ENCODE peak calls at places on chromosome 19, in six cellular contexts. One of them, this sample, is unnamed.

GRCh38 chr19:42400404-42400803 is 10.3 kb upstream of the CNFN start:
- DNase-seq in ovary: no peak
- DNase-seq in stomach: no peak
- DNase-seq in tibial nerve: no peak
- DNase-seq in upper lobe of left lung: no peak
- DNase-seq in K562: no peak
- DNase-seq in this sample: no peak

GRCh38 chr19:907183-907853 is 5.7 kb downstream of the R3HDM4 start:
- DNase-seq in ovary: no peak
- DNase-seq in stomach: no peak
- DNase-seq in tibial nerve: no peak
- DNase-seq in upper lobe of left lung: peak; percentile 58
- DNase-seq in K562: peak; percentile 83
- DNase-seq in this sample: no peak

GRCh38 chr19:48945817-48946216 is 8.9 kb upstream of the BAX start:
- DNase-seq in ovary: no peak
- DNase-seq in stomach: no peak
- DNase-seq in tibial nerve: no peak
- DNase-seq in upper lobe of left lung: no peak
- DNase-seq in K562: no peak
- DNase-seq in this sample: no peak

GRCh38 chr19:15991602-15992001 is 42.8 kb downstream of the OR10H4 start:
- DNase-seq in ovary: no peak
- DNase-seq in stomach: no peak
- DNase-seq in tibial nerve: no peak
- DNase-seq in upper lobe of left lung: no peak
- DNase-seq in K562: no peak
- DNase-seq in this sample: no peak

GRCh38 chr19:5903054-5903501 is 512 bp downstream of the NDUFA11 start:
- DNase-seq in ovary: no peak
- DNase-seq in stomach: no peak
- DNase-seq in tibial nerve: no peak
- DNase-seq in upper lobe of left lung: no peak
- DNase-seq in K562: peak; percentile 39
- DNase-seq in this sample: no peak

GRCh38 chr19:34962945-34963530 is 991 bp downstream of the ZNF792 start:
- DNase-seq in ovary: no peak
- DNase-seq in stomach: no peak
- DNase-seq in tibial nerve: no peak
- DNase-seq in upper lobe of left lung: no peak
- DNase-seq in K562: peak; percentile 39
- DNase-seq in this sample: no peak

GRCh38 chr19:33085570-33086128 is 4.7 kb downstream of the GPATCH1 start:
- DNase-seq in ovary: no peak
- DNase-seq in stomach: no peak
- DNase-seq in tibial nerve: no peak
- DNase-seq in upper lobe of left lung: no peak
- DNase-seq in K562: no peak
- DNase-seq in this sample: no peak

GRCh38 chr19:54164369-54165068 is 5.0 kb upstream of the LENG1 start:
- DNase-seq in ovary: peak; percentile 73
- DNase-seq in stomach: peak; percentile 88
- DNase-seq in tibial nerve: no peak
- DNase-seq in upper lobe of left lung: peak; percentile 82
- DNase-seq in K562: peak; percentile 94
- DNase-seq in this sample: peak; percentile 95

GRCh38 chr19:4800591-4801081 is 9.1 kb downstream of the FEM1A start:
- DNase-seq in ovary: no peak
- DNase-seq in stomach: peak; percentile 87
- DNase-seq in tibial nerve: no peak
- DNase-seq in upper lobe of left lung: peak; percentile 90
- DNase-seq in K562: no peak
- DNase-seq in this sample: no peak

GRCh38 chr19:38340927-38341326 is 5.3 kb downstream of the CATSPERG start:
- DNase-seq in ovary: no peak
- DNase-seq in stomach: no peak
- DNase-seq in tibial nerve: no peak
- DNase-seq in upper lobe of left lung: no peak
- DNase-seq in K562: no peak
- DNase-seq in this sample: no peak

GRCh38 chr19:42252365-42253244 is 2.3 kb downstream of the ERF start:
- DNase-seq in ovary: peak; percentile 69
- DNase-seq in stomach: no peak
- DNase-seq in tibial nerve: peak; percentile 63
- DNase-seq in upper lobe of left lung: peak; percentile 60
- DNase-seq in K562: no peak
- DNase-seq in this sample: no peak

GRCh38 chr19:34316247-34316646 is 48.7 kb upstream of the GPI start:
- DNase-seq in ovary: no peak
- DNase-seq in stomach: no peak
- DNase-seq in tibial nerve: no peak
- DNase-seq in upper lobe of left lung: no peak
- DNase-seq in K562: no peak
- DNase-seq in this sample: no peak

GRCh38 chr19:17211547-17212446 is 3.4 kb upstream of the USE1 start:
- DNase-seq in ovary: peak; percentile 31
- DNase-seq in stomach: no peak
- DNase-seq in tibial nerve: no peak
- DNase-seq in upper lobe of left lung: no peak
- DNase-seq in K562: no peak
- DNase-seq in this sample: no peak

GRCh38 chr19:8831373-8831772 is 731 bp downstream of the ZNF558 start:
- DNase-seq in ovary: no peak
- DNase-seq in stomach: no peak
- DNase-seq in tibial nerve: no peak
- DNase-seq in upper lobe of left lung: no peak
- DNase-seq in K562: no peak
- DNase-seq in this sample: no peak

GRCh38 chr19:8831832-8832131 is 322 bp downstream of the ZNF558 start:
- DNase-seq in ovary: no peak
- DNase-seq in stomach: no peak
- DNase-seq in tibial nerve: no peak
- DNase-seq in upper lobe of left lung: no peak
- DNase-seq in K562: no peak
- DNase-seq in this sample: no peak

GRCh38 chr19:8835877-8836276 is 3.7 kb downstream of the MBD3L1 start:
- DNase-seq in ovary: no peak
- DNase-seq in stomach: no peak
- DNase-seq in tibial nerve: no peak
- DNase-seq in upper lobe of left lung: no peak
- DNase-seq in K562: no peak
- DNase-seq in this sample: no peak

GRCh38 chr19:8835446-8835845 is 3.3 kb downstream of the MBD3L1 start:
- DNase-seq in ovary: no peak
- DNase-seq in stomach: no peak
- DNase-seq in tibial nerve: no peak
- DNase-seq in upper lobe of left lung: no peak
- DNase-seq in K562: no peak
- DNase-seq in this sample: no peak

DNA sequence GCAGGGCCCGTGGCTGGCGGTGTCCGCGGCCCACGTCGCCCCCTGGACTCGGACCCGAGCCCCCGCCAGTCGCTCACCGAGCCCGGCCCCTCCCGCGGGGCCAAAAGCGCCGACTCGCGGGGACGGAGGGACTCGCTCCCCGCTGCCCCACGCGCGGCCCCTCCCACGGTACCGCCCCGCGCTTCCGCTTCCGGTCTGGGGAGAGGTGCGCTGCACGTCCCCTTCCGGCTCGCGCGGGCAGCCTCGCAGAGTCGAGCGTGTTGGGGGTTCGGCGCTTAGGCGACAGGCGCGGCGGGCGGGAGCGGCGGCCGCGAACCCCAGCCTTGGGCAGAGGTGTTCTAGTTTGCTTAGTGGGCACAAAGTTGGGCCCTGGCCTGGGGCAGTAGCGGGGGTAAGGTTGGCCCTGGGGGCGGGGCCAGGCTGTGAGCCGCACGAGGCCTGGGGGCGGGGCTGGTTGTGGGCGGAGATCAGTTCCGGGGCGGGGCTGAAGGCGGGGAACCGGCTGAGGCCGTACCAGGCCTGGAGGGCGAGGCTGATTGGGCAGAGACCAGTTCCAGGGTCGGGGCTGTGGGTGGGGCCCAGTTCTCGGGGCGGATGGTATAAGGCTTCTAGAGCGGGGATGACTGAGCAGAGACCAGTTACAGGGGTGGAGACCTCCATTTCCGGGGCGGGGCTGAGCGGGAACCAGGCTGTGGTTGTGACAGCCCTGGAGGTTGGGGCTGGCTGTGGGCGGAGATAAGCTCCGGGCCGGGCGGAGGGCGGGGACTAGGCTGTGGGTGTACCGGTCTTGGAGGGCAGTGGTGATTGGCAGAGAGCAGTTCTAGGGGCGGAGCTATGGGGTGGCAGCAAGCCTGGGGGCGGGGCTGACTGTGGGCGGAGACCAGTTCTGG is at the start of the genes MBD3L1 and ZNF558:
- DNase-seq in ovary: peak; percentile 99
- DNase-seq in stomach: peak; percentile 97
- DNase-seq in tibial nerve: peak; percentile 97
- DNase-seq in upper lobe of left lung: peak; percentile 99
- DNase-seq in K562: peak; percentile 99
- DNase-seq in this sample: peak; percentile 98
- TF ChIP-seq EP300 in ovary: peak; percentile 58
- TF ChIP-seq EP300 in stomach: no peak
- TF ChIP-seq EP300 in tibial nerve: peak; percentile 92
- TF ChIP-seq EP300 in upper lobe of left lung: peak; percentile 69
- TF ChIP-seq EP300 in K562: peak; percentile 2
- TF ChIP-seq EP300 in this sample: no peak

DNA sequence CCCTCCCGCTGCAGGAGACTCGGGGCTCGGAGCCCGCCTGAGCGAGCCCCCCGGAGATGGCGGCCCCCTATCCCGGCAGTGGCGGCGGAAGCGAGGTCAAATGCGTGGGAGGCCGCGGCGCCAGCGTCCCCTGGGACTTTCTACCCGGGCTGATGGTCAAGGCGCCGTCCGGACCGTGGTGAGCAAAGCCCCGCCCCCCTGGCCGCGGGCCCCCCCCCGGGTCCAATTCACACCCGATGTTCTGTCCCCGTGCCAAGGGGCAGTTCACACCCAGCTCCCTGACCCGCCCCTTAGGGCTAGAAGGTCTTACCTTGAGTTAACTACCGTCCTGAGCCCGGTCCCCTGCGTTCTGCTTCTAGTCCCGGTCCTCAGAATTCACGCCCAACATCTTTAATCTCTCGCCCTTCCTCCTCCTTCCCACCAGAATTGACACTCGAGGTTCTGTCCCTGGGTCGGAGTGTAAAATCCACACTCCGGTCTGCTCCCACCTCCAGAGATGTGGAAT is 1.4 kb downstream of the NPAS1 start:
- DNase-seq in ovary: no peak
- DNase-seq in stomach: no peak
- DNase-seq in tibial nerve: no peak
- DNase-seq in upper lobe of left lung: no peak
- DNase-seq in K562: peak; percentile 73
- DNase-seq in this sample: no peak
- H3K27me3 ChIP-seq in ovary: peaks cover 14% of the 10 kb centered on the region
- H3K27me3 ChIP-seq in stomach: peaks cover 67% of the 10 kb centered on the region
- H3K27me3 ChIP-seq in tibial nerve: peaks cover 57% of the 10 kb centered on the region
- H3K27me3 ChIP-seq in upper lobe of left lung: peaks cover 48% of the 10 kb centered on the region
- H3K27me3 ChIP-seq in K562: peaks cover 33% of the 10 kb centered on the region
- H3K27me3 ChIP-seq in this sample: peaks cover 79% of the 10 kb centered on the region

GRCh38 chr19:13001502-13002388 is 6.5 kb downstream of the NFIX start:
- DNase-seq in ovary: peak; percentile 86
- DNase-seq in stomach: peak; percentile 71
- DNase-seq in tibial nerve: no peak
- DNase-seq in upper lobe of left lung: no peak
- DNase-seq in K562: no peak
- DNase-seq in this sample: peak; percentile 52

GRCh38 chr19:13002389-13002898 is 7.2 kb downstream of the NFIX start:
- DNase-seq in ovary: no peak
- DNase-seq in stomach: peak; percentile 73
- DNase-seq in tibial nerve: no peak
- DNase-seq in upper lobe of left lung: peak; percentile 59
- DNase-seq in K562: no peak
- DNase-seq in this sample: no peak

GRCh38 chr19:12997967-12998940 is 3.0 kb downstream of the NFIX start:
- DNase-seq in ovary: peak; percentile 36
- DNase-seq in stomach: no peak
- DNase-seq in tibial nerve: no peak
- DNase-seq in upper lobe of left lung: no peak
- DNase-seq in K562: no peak
- DNase-seq in this sample: no peak

GRCh38 chr19:13002970-13003540 is 7.8 kb downstream of the NFIX start:
- DNase-seq in ovary: no peak
- DNase-seq in stomach: no peak
- DNase-seq in tibial nerve: no peak
- DNase-seq in upper lobe of left lung: no peak
- DNase-seq in K562: no peak
- DNase-seq in this sample: no peak

DNA sequence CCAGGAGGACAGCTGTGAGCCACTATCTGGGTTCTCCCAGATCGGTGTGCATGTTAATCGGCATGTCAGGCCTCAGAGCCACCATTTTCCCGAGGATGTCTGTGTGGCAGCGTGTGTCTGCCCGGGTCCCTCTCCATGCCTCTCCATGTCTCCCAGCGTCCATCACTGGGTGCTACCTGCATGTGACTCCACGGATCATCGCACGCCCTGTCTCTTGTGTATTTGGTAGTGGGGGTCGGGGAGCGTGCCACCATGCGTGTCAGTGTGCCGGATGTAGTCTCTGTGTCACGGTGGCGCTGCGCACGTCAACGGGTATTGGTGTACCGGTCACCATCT is 5.9 kb downstream of the NFIX start:
- DNase-seq in ovary: peak; percentile 49
- DNase-seq in stomach: no peak
- DNase-seq in tibial nerve: no peak
- DNase-seq in upper lobe of left lung: no peak
- DNase-seq in K562: no peak
- DNase-seq in this sample: no peak
- TF ChIP-seq EP300 in ovary: no peak
- TF ChIP-seq EP300 in stomach: no peak
- TF ChIP-seq EP300 in tibial nerve: no peak
- TF ChIP-seq EP300 in upper lobe of left lung: no peak
- TF ChIP-seq EP300 in K562: no peak
- TF ChIP-seq EP300 in this sample: no peak

GRCh38 chr19:51457351-51458013 is 772 bp downstream of the SIGLEC8 start:
- DNase-seq in ovary: no peak
- DNase-seq in stomach: no peak
- DNase-seq in tibial nerve: no peak
- DNase-seq in upper lobe of left lung: no peak
- DNase-seq in K562: no peak
- DNase-seq in this sample: no peak
- H3K27me3 ChIP-seq in ovary: no peaks in the 10 kb centered on the region
- H3K27me3 ChIP-seq in stomach: peaks cover 17% of the 10 kb centered on the region
- H3K27me3 ChIP-seq in tibial nerve: peaks cover 10% of the 10 kb centered on the region
- H3K27me3 ChIP-seq in upper lobe of left lung: no peaks in the 10 kb centered on the region
- H3K27me3 ChIP-seq in K562: no peaks in the 10 kb centered on the region
- H3K27me3 ChIP-seq in this sample: peaks cover 16% of the 10 kb centered on the region

This sample was measured in transverse colon.